ENCODE peak calls at places on chromosomes 5 and 9, in seven cellular contexts. Y is effector memory CD4-positive, alpha-beta T cell; C is NCI-H460; E is tibial artery; I is DMS153; O is Jurkat, Clone E6-1; Z is G401. L is an unnamed sample.

GRCh38 chr9:137556069-137556838 is 4.6 kb downstream of the MRPL41 start:
- DNase-seq in C (no peak), O (no peak), E (no peak), Z (no peak), I (no peak), Y (no peak), L (no peak)

GRCh38 chr5:78699565-78700143 is 51.1 kb upstream of the LHFPL2 start:
- DNase-seq in C (peak; percentile 43), E (no peak), O (no peak), Y (no peak), Z (no peak), I (no peak), L (no peak)

GRCh38 chr9:100443781-100444768 is 17.1 kb downstream of the MSANTD3 start:
- DNase-seq in Z (no peak), E (no peak), Y (no peak), I (no peak), O (no peak), C (no peak), L (no peak)

GRCh38 chr9:127112683-127113539 is 9.5 kb downstream of the ANGPTL2 start:
- DNase-seq in I (no peak), O (no peak), E (no peak), C (no peak), Z (no peak), Y (no peak), L (no peak)

GRCh38 chr9:79489241-79490000 is 82.3 kb upstream of the TLE4 start:
- DNase-seq in E (peak; percentile 57), Y (no peak), I (no peak), C (no peak), Z (peak; percentile 61), O (no peak), L (no peak)

GRCh38 chr5:36398137-36398536 is 96.4 kb upstream of the RANBP3L start:
- DNase-seq in E (no peak), Z (peak; percentile 26), O (no peak), Y (no peak), I (peak; percentile 32), C (no peak), L (no peak)

GRCh38 chr9:87857948-87858335 is 24.7 kb upstream of the SPATA31E1 start:
- DNase-seq in O (no peak), I (no peak), E (no peak), Y (no peak), Z (no peak), C (no peak), L (no peak)

GRCh38 chr5:58459276-58459859 is 518 bp downstream of the PLK2 start:
- DNase-seq in I (no peak), Z (peak; percentile 50), O (no peak), Y (no peak), E (peak; percentile 27), C (peak; percentile 36), L (peak; percentile 0)

GRCh38 chr5:59390074-59390659 is 503.4 kb downstream of the PDE4D start:
- DNase-seq in C (peak; percentile 23), I (no peak), Y (no peak), E (no peak), Z (peak; percentile 53), O (peak; percentile 8), L (no peak)

GRCh38 chr5:148172377-148172776 is 4.0 kb downstream of the SPINK14 start:
- DNase-seq in Z (no peak), Y (no peak), I (no peak), C (no peak), E (no peak), O (no peak), L (no peak)

GRCh38 chr9:136204838-136205706 is at the start of gene LHX3:
- DNase-seq in I (no peak), E (no peak), Z (no peak), C (no peak), O (no peak), Y (no peak), L (no peak)

GRCh38 chr5:142319560-142320426 is 5.0 kb downstream of the SPRY4 start:
- DNase-seq in Z (no peak), I (no peak), C (no peak), E (no peak), O (no peak), Y (no peak), L (no peak)

GRCh38 chr9:128412120-128412790 is 8.4 kb upstream of the CERCAM start:
- DNase-seq in O (peak; percentile 46), Z (peak; percentile 51), Y (peak; percentile 24), C (peak; percentile 21), E (peak; percentile 43), I (peak; percentile 12), L (peak; percentile 11)

GRCh38 chr5:14222182-14222581 is 79.0 kb downstream of the TRIO start:
- DNase-seq in C (no peak), O (no peak), E (no peak), Y (no peak), I (no peak), Z (no peak), L (no peak)

GRCh38 chr5:151503999-151504398 is 56.6 kb downstream of the SLC36A1 start:
- DNase-seq in Y (no peak), E (no peak), C (no peak), Z (peak; percentile 47), O (no peak), I (no peak), L (no peak)

GRCh38 chr9:91558879-91559278 is 135.2 kb upstream of the NFIL3 start:
- DNase-seq in O (no peak), Y (no peak), Z (no peak), E (no peak), I (no peak), C (no peak), L (no peak)

GRCh38 chr5:171855798-171856772 is 70.5 kb downstream of the SMIM23 start:
- DNase-seq in O (peak; percentile 72), I (no peak), Y (no peak), Z (no peak), E (no peak), C (no peak), L (no peak)

GRCh38 chr9:3478549-3478953 is 47.2 kb downstream of the RFX3 start:
- DNase-seq in O (no peak), Z (no peak), C (no peak), Y (no peak), I (no peak), E (no peak), L (no peak)

GRCh38 chr9:91571036-91571435 is 147.4 kb upstream of the NFIL3 start:
- DNase-seq in C (no peak), I (no peak), Y (no peak), Z (no peak), O (no peak), E (no peak), L (no peak)

GRCh38 chr9:32707326-32707725 is 71.9 kb upstream of the TAF1L start:
- DNase-seq in I (no peak), C (no peak), O (no peak), Z (no peak), Y (no peak), E (no peak), L (no peak)

GRCh38 chr9:38026021-38026809 is 42.8 kb downstream of the SHB start:
- DNase-seq in E (peak; percentile 54), O (no peak), C (peak; percentile 59), Y (no peak), I (peak; percentile 34), Z (no peak), L (no peak)

GRCh38 chr9:38141751-38142150 is 72.7 kb upstream of the SHB start:
- DNase-seq in O (no peak), I (no peak), C (no peak), E (no peak), Y (no peak), Z (no peak), L (no peak)

GRCh38 chr5:97037819-97038218 is 101.9 kb downstream of the LNPEP start:
- DNase-seq in C (no peak), O (no peak), Z (no peak), E (no peak), Y (no peak), I (no peak), L (no peak)

GRCh38 chr5:108516771-108517170 is 134.9 kb upstream of the FBXL17 start:
- DNase-seq in Y (no peak), C (no peak), O (no peak), Z (no peak), I (no peak), E (no peak), L (no peak)

GRCh38 chr9:19748278-19749126 is 40.3 kb downstream of the SLC24A2 start:
- DNase-seq in Z (no peak), I (no peak), E (no peak), Y (no peak), C (peak; percentile 11), O (peak; percentile 20), L (no peak)

GRCh38 chr5:80399553-80400239 is 8.2 kb upstream of the ZFYVE16 start:
- DNase-seq in E (no peak), C (peak; percentile 71), I (no peak), Z (no peak), Y (no peak), O (no peak), L (no peak)

GRCh38 chr5:98517559-98517958 is 255.9 kb upstream of the RGMB start:
- DNase-seq in Y (no peak), E (no peak), I (no peak), O (no peak), C (no peak), Z (no peak), L (no peak)

GRCh38 chr9:37692622-37693221 is 42.0 kb downstream of the FRMPD1 start:
- DNase-seq in I (no peak), O (no peak), E (no peak), Y (no peak), C (no peak), Z (no peak), L (no peak)

GRCh38 chr9:34555435-34556230 is 32.8 kb upstream of the ENHO start:
- DNase-seq in C (no peak), E (no peak), Y (no peak), I (no peak), O (no peak), Z (no peak), L (no peak)

GRCh38 chr9:120717194-120717593 is 2.9 kb upstream of the MEGF9 start:
- DNase-seq in O (no peak), E (no peak), C (no peak), Y (no peak), I (no peak), Z (peak; percentile 29), L (no peak)